ENCODE peak calls at places on chromosomes 3 and 15, in eight cellular contexts. A is activated CD4-positive, alpha-beta T cell treated with anti-CD3 and anti-CD28 coated beads, Interleukin-2, amount 50 U/mL, for 24 hours; P is COR-L47; M is activated CD8-positive, alpha-beta memory T cell treated with anti-CD3 and anti-CD28 coated beads for 48 hours; C is OCI-LY7; F is cardiac fibroblast; N is NCI-H1105; W is endothelial cell of umbilical vein. H is an unnamed sample.

GRCh38 chr3:192899540-192899982 is 18.1 kb downstream of the MB21D2 start:
- DNase-seq in N (no peak), A (no peak), F (peak), M (no peak), P (no peak), W (no peak), C (no peak), H (no peak)

GRCh38 chr15:41501191-41501917 is 7.7 kb downstream of the ITPKA start:
- DNase-seq in M (no peak), A (no peak), P (no peak), F (no peak), W (peak), N (no peak), C (peak), H (no peak)

GRCh38 chr15:80265021-80265420 is 13.0 kb upstream of the CTXND1 start:
- DNase-seq in A (no peak), P (no peak), C (no peak), F (no peak), M (no peak), W (no peak), N (no peak), H (no peak)

GRCh38 chr3:49649576-49649975 is 24.6 kb upstream of the APEH start:
- DNase-seq in A (no peak), P (no peak), C (no peak), F (no peak), M (no peak), W (no peak), N (no peak), H (no peak)

GRCh38 chr3:48280883-48281282 is 40.0 kb downstream of the ZNF589 start:
- DNase-seq in W (no peak), F (no peak), A (no peak), C (no peak), P (no peak), N (no peak), M (no peak), H (no peak)

GRCh38 chr3:94811836-94812235 is 749.0 kb downstream of the NSUN3 start:
- DNase-seq in N (no peak), C (no peak), P (no peak), F (no peak), A (no peak), M (no peak), W (no peak), H (no peak)

GRCh38 chr15:28911295-28911979 is 25.7 kb downstream of the APBA2 start:
- DNase-seq in M (no peak), P (no peak), W (no peak), F (no peak), A (no peak), N (no peak), C (no peak), H (no peak)

GRCh38 chr3:129428020-129428381 is 435 bp downstream of the EFCAB12 start:
- DNase-seq in C (no peak), N (no peak), M (no peak), A (no peak), W (no peak), P (no peak), F (no peak), H (no peak)

GRCh38 chr15:96331942-96332853 is 1.7 kb downstream of the NR2F2 start:
- DNase-seq in N (no peak), M (no peak), A (no peak), C (no peak), F (peak), W (peak), P (peak), H (no peak)

GRCh38 chr3:72317491-72317890 is 530.8 kb downstream of the SHQ1 start:
- DNase-seq in F (no peak), A (no peak), C (no peak), M (no peak), P (no peak), N (no peak), W (peak), H (no peak)

GRCh38 chr15:27353837-27354236 is 382.9 kb downstream of the GABRG3 start:
- DNase-seq in F (no peak), N (no peak), P (peak), W (no peak), A (no peak), M (no peak), C (no peak), H (no peak)

GRCh38 chr3:177448987-177449975 is 252.0 kb upstream of the TBL1XR1 start:
- DNase-seq in M (no peak), P (no peak), A (no peak), N (no peak), F (no peak), W (no peak), C (no peak), H (peak)

GRCh38 chr3:46866720-46867549 is 3.7 kb upstream of the MYL3 start:
- DNase-seq in M (peak), C (peak), A (peak), N (peak), W (peak), F (peak), P (peak), H (no peak)

GRCh38 chr15:60591491-60592385 is 112.8 kb upstream of the ICE2 start:
- DNase-seq in W (peak), F (peak), N (no peak), A (no peak), M (no peak), P (no peak), C (peak), H (no peak)

GRCh38 chr3:184562146-184562861 is 719 bp downstream of the EPHB3 start:
- DNase-seq in N (no peak), C (no peak), F (peak), P (peak), A (no peak), M (no peak), W (no peak), H (no peak)

GRCh38 chr3:195057716-195058115 is 213.2 kb downstream of the XXYLT1 start:
- DNase-seq in C (no peak), F (no peak), N (no peak), M (no peak), P (no peak), A (no peak), W (no peak), H (no peak)

GRCh38 chr3:129058441-129059194 is 2.0 kb upstream of the GP9 start:
- DNase-seq in N (peak), W (no peak), M (no peak), C (peak), P (peak), F (no peak), A (no peak), H (no peak)

GRCh38 chr3:149536429-149536828 is 61.9 kb downstream of the TM4SF4 start:
- DNase-seq in M (no peak), P (peak), C (no peak), N (peak), W (no peak), F (peak), A (no peak), H (no peak)

GRCh38 chr15:92797168-92798052 is 102.7 kb upstream of the CHD2 start:
- DNase-seq in N (peak), W (peak), A (no peak), C (peak), F (peak), P (peak), M (no peak), H (no peak)

GRCh38 chr15:70271422-70272088 is 173.8 kb upstream of the TLE3 start:
- DNase-seq in P (peak), A (no peak), N (no peak), C (no peak), F (peak), M (no peak), W (peak), H (peak)

GRCh38 chr3:64484289-64484992 is 203.4 kb downstream of the ADAMTS9 start:
- DNase-seq in F (peak), C (peak), N (peak), A (peak), W (peak), P (peak), M (peak), H (no peak)

GRCh38 chr3:42012935-42013651 is 51.2 kb upstream of the ULK4 start:
- DNase-seq in N (peak), C (peak), F (peak), W (peak), P (no peak), A (peak), M (peak), H (peak)

GRCh38 chr3:37223084-37223975 is 48.9 kb upstream of the LRRFIP2 start:
- DNase-seq in A (no peak), M (no peak), F (no peak), W (no peak), P (no peak), N (no peak), C (no peak), H (no peak)